ENCODE peak calls at places on chromosome 4, in five cellular contexts. G is cardiac muscle cell, L is GM12878, S is heart right ventricle, F is lung. W is an unnamed sample. For H3K36me3, the result is how much of the 10 kb centered on the place peaks cover.

GRCh38 chr4:101597204-101597603 is 193.3 kb upstream of the BANK1 start:
- DNase-seq in G (no peak), L (peak), S (no peak), F (no peak), W (peak)

GRCh38 chr4:143346208-143346607 is 9.5 kb downstream of the GAB1 start:
- DNase-seq in G (no peak), L (no peak), S (no peak), F (peak), W (peak)

GRCh38 chr4:185238261-185238681 is 28.9 kb downstream of the SNX25 start:
- DNase-seq in G (peak), L (no peak), S (no peak), F (no peak), W (no peak)

GRCh38 chr4:80492761-80493160 is 157.2 kb downstream of the CFAP299 start:
- DNase-seq in G (no peak), L (no peak), S (no peak), F (no peak), W (peak)

GRCh38 chr4:92809381-92809780 is 505.6 kb downstream of the GRID2 start:
- DNase-seq in G (no peak), L (no peak), S (no peak), F (no peak), W (no peak)

GRCh38 chr4:155566241-155566823 is 100.3 kb upstream of the GUCY1A1 start:
- DNase-seq in G (peak), L (no peak), S (no peak), F (no peak), W (peak)

GRCh38 chr4:128560754-128561495 is 248.6 kb upstream of the JADE1 start:
- DNase-seq in G (no peak), L (no peak), S (no peak), F (no peak), W (no peak)

GRCh38 chr4:148095346-148095923 is 346.8 kb downstream of the NR3C2 start:
- DNase-seq in G (no peak), L (no peak), S (no peak), F (no peak), W (no peak)

GRCh38 chr4:85812776-85813175 is 337.8 kb downstream of the ARHGAP24 start:
- DNase-seq in G (no peak), L (no peak), S (no peak), F (no peak), W (peak)

GRCh38 chr4:66489783-66490452 is 819.6 kb upstream of the EPHA5 start:
- DNase-seq in G (peak), L (no peak), S (no peak), F (no peak), W (peak)

DNA sequence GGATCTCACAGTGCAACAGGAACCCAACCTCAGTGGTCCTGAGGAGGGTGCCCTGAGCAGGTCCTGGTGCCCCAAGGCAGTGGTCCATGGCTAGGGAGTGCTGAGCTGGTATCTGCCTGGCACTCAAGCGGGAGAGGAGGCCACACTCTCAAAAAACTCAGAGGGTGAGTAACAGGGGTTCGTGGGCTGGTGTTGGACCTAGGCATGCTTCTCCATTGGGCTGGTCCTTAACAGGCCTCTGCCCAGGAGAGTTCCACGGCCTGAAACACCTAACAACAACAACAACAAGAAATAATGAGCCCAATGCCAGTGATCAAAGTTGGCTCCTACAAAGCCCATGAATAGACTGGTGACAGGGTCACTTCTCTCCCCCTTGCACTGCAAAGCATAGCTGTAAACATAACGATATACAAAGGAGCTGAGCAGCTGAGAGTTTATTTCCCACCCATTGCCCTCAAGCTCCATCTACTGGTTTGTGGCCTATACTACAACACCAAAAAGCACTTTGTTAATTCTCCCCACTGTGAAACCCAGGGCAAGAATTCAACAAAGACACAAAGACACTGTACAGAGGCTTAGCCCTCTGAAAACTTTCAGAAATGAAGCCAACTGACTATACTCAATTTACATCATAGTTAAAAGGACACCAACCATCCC is 736.2 kb upstream of the ADGRL3 start:
- DNase-seq in G (no peak), L (no peak), S (no peak), F (no peak), W (peak)
- TF ChIP-seq CTCF in G (no peak), L (peak), S (no peak), F (no peak), W (peak)

GRCh38 chr4:22430626-22431025 is 85.2 kb downstream of the ADGRA3 start:
- DNase-seq in G (no peak), L (no peak), S (no peak), F (no peak), W (no peak)
- H3K36me3 ChIP-seq in G (under half), L (under half), S (under half), F (under half), W (under half)

GRCh38 chr4:108172780-108173598 is 4.3 kb upstream of the LEF1 start:
- DNase-seq in G (peak), L (no peak), S (peak), F (no peak), W (no peak)

GRCh38 chr4:108170729-108171540 is 2.2 kb upstream of the LEF1 start:
- DNase-seq in G (no peak), L (no peak), S (no peak), F (no peak), W (no peak)

GRCh38 chr4:108171541-108172230 is 3.0 kb upstream of the LEF1 start:
- DNase-seq in G (no peak), L (no peak), S (no peak), F (no peak), W (no peak)

GRCh38 chr4:108173599-108174057 is 4.9 kb upstream of the LEF1 start:
- DNase-seq in G (no peak), L (no peak), S (no peak), F (no peak), W (no peak)

DNA sequence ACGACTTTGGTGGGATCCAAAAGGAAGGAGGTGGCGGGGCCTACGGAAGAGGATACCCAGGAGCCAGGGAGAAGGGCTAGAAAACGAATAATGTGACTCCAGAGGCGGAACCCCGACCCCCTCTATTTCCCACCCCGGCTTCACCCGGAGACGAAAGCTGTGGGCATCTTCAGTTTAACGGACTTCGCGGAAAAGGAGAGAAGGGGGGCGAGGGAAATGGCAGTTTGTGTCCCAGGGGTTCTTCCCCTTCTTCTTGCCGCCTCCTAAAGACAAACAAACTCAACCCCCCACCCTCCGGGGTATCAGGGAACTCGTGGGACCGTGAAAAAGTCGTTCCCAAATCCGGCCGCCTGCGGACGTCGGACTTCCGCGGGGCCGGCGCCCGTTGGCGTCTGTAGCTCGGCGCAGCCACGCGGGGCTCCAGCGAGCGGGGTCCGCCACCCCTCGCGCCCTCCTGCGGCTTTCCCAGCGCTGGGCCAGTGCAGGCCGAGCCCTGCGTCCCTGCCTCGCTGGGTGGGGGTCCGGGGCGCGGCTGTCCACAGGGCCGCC is 3.6 kb upstream of the LEF1 start:
- DNase-seq in G (peak), L (no peak), S (peak), F (no peak), W (no peak)
- TF ChIP-seq CTCF in G (no peak), L (peak), S (peak), F (no peak), W (no peak)

GRCh38 chr4:1318488-1319213 is 28.4 kb upstream of the UVSSA start:
- DNase-seq in G (no peak), L (no peak), S (no peak), F (no peak), W (no peak)

GRCh38 chr4:1315838-1316536 is 26.3 kb downstream of the MAEA start:
- DNase-seq in G (no peak), L (no peak), S (no peak), F (no peak), W (no peak)

GRCh38 chr4:1316537-1317168 is 27.0 kb downstream of the MAEA start:
- DNase-seq in G (no peak), L (no peak), S (no peak), F (no peak), W (no peak)

GRCh38 chr4:1317177-1318045 is 27.7 kb downstream of the MAEA start:
- DNase-seq in G (no peak), L (no peak), S (no peak), F (no peak), W (no peak)

DNA sequence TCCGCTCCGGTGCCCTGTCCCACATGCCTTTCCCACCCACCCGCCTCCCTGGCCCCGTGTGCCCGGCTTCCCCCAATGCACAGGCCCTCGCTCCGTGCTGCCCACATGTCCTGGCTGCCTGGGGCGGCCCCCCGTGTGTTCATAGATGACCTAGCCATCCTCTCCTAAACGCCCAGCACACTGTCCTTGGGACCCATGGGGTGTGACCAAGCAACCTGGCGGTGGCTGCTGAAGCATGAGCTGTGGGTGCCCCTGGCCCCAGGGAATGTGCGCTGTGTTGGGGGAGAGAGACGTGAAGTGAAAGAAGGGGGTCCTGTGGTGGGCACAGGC is 28.3 kb downstream of the MAEA start:
- DNase-seq in G (no peak), L (no peak), S (no peak), F (no peak), W (no peak)
- H3K36me3 ChIP-seq in G (under half), L (under half), S (under half), F (half or more), W (under half)

GRCh38 chr4:153126137-153126536 is 78.1 kb upstream of the TRIM2 start:
- DNase-seq in G (no peak), L (no peak), S (no peak), F (no peak), W (no peak)

GRCh38 chr4:153137168-153137567 is 67.1 kb upstream of the TRIM2 start:
- DNase-seq in G (peak), L (no peak), S (no peak), F (no peak), W (peak)

GRCh38 chr4:153127773-153128494 is 76.3 kb upstream of the TRIM2 start:
- DNase-seq in G (peak), L (peak), S (peak), F (peak), W (peak)

DNA sequence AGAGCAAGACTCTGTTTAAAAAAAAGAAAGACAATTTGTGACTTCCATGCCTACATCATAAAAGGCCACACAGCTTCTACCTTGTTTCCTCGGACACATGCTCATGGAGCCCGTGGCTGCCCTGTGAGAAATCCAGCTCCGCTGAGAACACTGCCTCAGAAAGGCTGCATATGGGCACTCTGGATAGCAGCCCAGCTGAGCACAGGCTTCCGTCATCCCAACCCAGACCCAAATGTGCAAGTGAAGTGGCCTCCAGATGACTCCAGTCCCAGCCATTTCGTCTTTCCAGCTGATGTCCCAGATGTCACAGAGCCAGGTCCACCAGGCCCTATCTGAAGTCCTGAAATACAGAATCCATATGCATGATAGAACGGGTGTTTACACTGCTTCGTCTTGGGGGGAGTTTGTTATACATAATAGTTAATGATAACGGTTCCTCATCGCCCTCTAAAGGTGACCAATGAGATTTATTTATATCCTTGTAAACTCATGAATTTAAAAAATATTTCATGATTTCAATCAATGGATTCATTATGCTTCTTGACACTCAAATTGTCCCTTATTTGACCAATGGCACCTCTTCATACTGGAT is 72.7 kb upstream of the TRIM2 start:
- DNase-seq in G (no peak), L (no peak), S (no peak), F (no peak), W (no peak)
- TF ChIP-seq CTCF in G (no peak), L (no peak), S (no peak), F (no peak), W (peak)

DNA sequence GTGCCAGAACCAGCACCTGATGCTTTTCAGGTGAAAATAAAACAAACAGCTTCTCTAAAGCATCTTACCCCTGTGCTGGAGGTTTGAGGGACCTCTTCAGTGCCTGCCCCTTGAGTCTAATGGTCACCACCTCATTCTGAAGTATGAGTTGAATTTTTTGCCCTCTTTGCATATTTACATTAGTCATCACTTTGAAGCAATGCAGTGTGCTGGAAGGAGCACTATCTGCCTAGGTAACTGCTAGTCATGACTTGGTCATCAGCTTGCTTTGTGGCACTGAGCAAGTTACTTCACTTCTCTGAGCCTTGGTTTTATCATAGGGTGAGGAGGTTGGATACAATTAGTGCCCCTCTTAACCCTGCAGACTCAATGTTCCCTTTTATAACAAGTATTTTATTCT is 44.9 kb downstream of the SPATA18 start:
- DNase-seq in G (no peak), L (no peak), S (no peak), F (no peak), W (peak)
- H3K36me3 ChIP-seq in G (under half), L (under half), S (under half), F (under half), W (under half)

DNA sequence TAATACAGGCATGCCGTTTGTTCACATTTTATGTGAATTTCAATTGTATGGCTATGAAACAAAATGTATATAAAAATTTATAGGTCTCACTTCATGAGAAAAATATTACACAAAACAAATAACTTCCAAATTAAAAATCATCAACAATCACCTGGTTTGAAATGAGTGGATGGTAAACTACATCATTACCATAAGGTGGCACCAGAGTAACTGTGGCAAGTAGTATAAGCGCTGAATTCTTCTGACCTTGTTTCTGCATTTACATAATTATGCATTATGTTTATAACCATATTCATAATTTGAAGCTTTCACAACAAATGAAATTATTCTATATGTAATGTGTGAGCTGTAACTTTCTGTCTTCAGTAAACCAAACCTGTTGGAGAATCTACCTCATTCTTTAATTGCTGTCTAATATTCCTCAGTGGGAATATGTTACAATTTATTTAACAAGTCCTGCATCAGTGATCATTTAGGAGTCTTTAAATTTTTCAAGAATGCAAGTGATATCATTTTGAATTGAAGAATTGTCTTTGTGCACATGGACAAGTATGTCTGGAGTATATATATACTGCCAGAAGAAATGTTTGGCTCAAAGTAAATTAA is 55.2 kb downstream of the MMRN1 start:
- DNase-seq in G (no peak), L (no peak), S (no peak), F (no peak), W (peak)
- TF ChIP-seq CTCF in G (peak), L (peak), S (peak), F (no peak), W (peak)

W was measured in bronchial epithelial cell.